ENCODE peak calls at places on chromosomes 16 and 17, in five cellular contexts. H is CD8-positive, alpha-beta T cell; E is HL-60; O is tibial artery; B is WERI-Rb-1. F is an unnamed sample.

GRCh38 chr17:78375401-78376079 is 2.9 kb upstream of the PGS1 start:
- DNase-seq in H (no peak), E (peak), B (no peak), O (no peak), F (peak)

GRCh38 chr17:56289321-56289720 is 136.0 kb downstream of the ANKFN1 start:
- DNase-seq in H (no peak), O (no peak), E (no peak), B (no peak), F (no peak)

GRCh38 chr16:23435500-23435899 is 17.5 kb downstream of the COG7 start:
- DNase-seq in B (peak), H (peak), O (no peak), E (peak), F (peak)

GRCh38 chr17:39684369-39685043 is 3.4 kb downstream of the PGAP3 start:
- DNase-seq in O (no peak), B (no peak), E (no peak), H (no peak), F (no peak)

GRCh38 chr17:13544292-13544691 is 57.4 kb downstream of the HS3ST3A1 start:
- DNase-seq in B (peak), O (no peak), E (no peak), H (no peak), F (peak)

GRCh38 chr16:57525761-57526160 is 10.6 kb downstream of the CCDC102A start:
- DNase-seq in H (no peak), O (no peak), E (no peak), B (peak), F (no peak)

GRCh38 chr16:57941016-57941656 is 29.8 kb downstream of the CNGB1 start:
- DNase-seq in E (no peak), H (no peak), O (no peak), B (no peak), F (peak)

GRCh38 chr17:75457047-75457654 is 716 bp downstream of the TMEM94 start:
- DNase-seq in B (peak), H (no peak), O (no peak), E (no peak), F (no peak)

GRCh38 chr16:28917095-28917494 is 7.9 kb downstream of the RABEP2 start:
- DNase-seq in E (no peak), O (no peak), H (no peak), B (no peak), F (no peak)

GRCh38 chr16:12201216-12201615 is 224.7 kb downstream of the SNX29 start:
- DNase-seq in O (no peak), B (no peak), H (no peak), E (no peak), F (peak)

GRCh38 chr16:48156790-48157209 is 1.0 kb upstream of the ABCC12 start:
- DNase-seq in B (peak), H (peak), E (peak), O (peak), F (no peak)
- H3K4me3 ChIP-seq in B (no peak), H (no peak), E (no peak), O (no peak), F (no peak)

DNA sequence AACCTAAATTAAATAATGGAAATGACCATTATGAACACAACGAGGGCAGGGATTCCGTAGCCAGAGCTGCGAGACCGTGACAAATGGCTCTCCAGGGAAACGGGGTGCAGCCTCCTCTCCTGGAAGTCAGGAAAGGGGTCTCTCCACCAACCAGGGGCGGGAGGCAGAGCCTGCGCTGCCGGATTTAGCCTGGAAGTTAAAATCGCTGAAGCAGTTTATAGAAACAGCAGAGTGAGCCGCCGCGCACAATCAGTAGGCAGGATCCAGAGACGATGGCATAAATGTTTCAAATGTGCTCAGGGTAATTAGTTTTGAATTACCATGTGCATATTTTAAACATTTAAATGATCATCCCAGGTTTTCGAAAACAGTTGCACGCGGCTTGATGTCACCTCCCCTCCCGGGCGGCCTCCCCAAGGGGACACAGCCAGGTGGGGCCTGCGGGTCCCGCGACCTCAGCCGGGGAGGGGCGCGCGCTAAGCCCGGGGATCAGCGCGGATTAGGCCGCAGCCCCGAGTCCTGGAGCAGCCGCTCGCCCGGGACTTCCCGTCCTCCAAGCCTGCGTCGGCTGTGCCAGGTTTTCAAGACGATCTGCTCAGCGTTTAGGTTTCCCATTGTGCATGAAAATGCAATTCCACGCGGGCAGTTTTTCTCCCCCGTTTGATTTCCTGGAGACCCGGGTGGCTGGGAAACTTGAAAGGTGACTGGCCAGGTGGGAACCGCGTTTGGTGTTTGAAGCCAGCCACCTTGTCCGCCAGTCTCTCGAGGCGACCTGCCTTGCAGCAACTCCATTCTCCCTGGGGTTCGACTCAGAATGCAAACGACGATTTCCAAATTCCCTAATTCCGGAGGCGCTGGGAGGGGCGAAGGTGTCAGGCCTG is 78.3 kb downstream of the RPA1 start:
- DNase-seq in H (peak), E (no peak), B (peak), O (no peak), F (peak)
- H3K4me3 ChIP-seq in H (peak), E (no peak), B (peak), O (no peak), F (peak)

GRCh38 chr17:48025904-48026502 is 11.6 kb downstream of the COPZ2 start:
- DNase-seq in O (peak), E (no peak), H (no peak), B (no peak), F (no peak)
- H3K4me3 ChIP-seq in O (peak), E (peak), H (peak), B (peak), F (peak)

DNA sequence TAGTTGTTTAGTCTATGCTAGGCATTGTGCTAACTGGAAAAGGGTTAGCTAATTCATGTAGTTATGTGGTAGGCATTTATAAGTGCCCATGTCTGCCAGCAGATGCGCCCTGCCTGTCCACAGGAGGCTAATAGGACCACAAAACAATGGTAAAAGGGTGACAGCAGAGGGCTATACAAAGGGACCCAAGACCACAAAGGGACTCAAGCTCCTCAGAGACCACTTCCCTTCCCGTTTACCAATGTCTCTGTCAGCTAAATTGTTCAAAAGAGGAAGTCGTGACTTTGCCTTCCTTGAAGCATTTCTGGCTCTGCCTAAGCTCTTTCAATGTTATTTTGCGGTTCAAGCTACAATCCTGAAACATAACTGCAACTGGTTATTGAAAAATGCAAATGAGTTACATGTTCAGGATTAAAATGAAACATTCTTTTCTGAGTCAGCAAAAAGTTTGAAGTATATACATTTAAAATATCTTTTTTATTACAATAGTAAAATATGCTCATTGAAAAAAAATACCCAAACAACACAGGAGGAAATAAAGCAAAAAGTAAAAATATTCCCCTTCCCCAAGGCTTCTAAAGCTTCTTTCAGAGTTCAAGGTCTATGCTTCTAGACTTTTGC is 149.2 kb downstream of the MAF start:
- DNase-seq in B (no peak), O (no peak), E (peak), H (no peak), F (no peak)
- H3K4me3 ChIP-seq in B (no peak), O (no peak), E (no peak), H (no peak), F (no peak)

GRCh38 chr17:15431766-15432165 is 35.7 kb downstream of the CDRT4 start:
- DNase-seq in B (no peak), H (no peak), O (peak), E (no peak), F (no peak)
- H3K4me3 ChIP-seq in B (no peak), H (no peak), O (no peak), E (no peak), F (no peak)

DNA sequence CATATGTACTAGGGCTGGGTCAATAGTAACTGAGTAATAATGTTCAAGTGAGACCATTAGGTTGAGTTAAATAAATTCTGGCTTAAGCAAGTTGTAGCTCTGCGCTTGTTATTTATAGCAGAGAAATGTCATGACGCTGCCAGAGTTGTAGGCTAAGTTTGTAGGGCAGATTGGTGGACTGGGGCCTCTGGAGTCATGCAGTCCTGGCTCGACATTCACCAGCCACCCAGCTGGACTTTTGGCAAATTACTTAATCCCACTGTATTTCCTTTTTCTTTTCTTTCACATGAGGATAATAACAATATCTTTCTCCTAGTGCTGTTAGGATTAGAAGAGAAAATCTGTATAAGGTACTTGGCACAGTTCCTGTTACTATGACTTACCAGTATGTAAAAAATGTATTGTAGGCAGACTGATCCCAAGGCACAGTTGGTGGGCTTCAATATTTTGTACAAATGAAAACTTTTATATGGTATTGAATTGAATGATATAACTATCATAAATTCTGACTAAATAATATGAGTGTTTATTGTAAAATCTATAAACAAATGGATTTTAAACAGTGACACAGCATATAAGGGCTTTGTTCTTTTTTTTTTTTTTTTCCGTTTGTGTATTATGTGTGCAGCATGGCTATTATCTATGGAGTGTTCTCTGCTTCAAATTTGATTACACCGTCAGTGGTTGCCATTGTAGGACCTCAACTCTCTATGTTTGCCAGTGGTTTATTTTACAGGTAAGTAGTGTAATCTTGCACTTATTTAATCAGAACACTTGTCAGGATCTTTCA is 2.6 kb downstream of the MFSD11 start:
- DNase-seq in O (no peak), H (no peak), B (no peak), E (no peak), F (peak)
- H3K4me3 ChIP-seq in O (no peak), H (no peak), B (no peak), E (no peak), F (no peak)

GRCh38 chr17:77330602-77331081 is 189.9 kb downstream of the SEC14L1 start:
- DNase-seq in E (no peak), B (peak), O (peak), H (no peak), F (no peak)

GRCh38 chr17:77332034-77332971 is 191.5 kb downstream of the SEC14L1 start:
- DNase-seq in O (peak), B (peak), H (peak), E (no peak), F (no peak)

GRCh38 chr17:77332981-77333685 is 192.4 kb downstream of the SEC14L1 start:
- DNase-seq in H (no peak), B (no peak), O (peak), E (no peak), F (no peak)

GRCh38 chr17:77329741-77330531 is 189.2 kb downstream of the SEC14L1 start:
- DNase-seq in B (peak), E (no peak), H (no peak), O (peak), F (no peak)

DNA sequence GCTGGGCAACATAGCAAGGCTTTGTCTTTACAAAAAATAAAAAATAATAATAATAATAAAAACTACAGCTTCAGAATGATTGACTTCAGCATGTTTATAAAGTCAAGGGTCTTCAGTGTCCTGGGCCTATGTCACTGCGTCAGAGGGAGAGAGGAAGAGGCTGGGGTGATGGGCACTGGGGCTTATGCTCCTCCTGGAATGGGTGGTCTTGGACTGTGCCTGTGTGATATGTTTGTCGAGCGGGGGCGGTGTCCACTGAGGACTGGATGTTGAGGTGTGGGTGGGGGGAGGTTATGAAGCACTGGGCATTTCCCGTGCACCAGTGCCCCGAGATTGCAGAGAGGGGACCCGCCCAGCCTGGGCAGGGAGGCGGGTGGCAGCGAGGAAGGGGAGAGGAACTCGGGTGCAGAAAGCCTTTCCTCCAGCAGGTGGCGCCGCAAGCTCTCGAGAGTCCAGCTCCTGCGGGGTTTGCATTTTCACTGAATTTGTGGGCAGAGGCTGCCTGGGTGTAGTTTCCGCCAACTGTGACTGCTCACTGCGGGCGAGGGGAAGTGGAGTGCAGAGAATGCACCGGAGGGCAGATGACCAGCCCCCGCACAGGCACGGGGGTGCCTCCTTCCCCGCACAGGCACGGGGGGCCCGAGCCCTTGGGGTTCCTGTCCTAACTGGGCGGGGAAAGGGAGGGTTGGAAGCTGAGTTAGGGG is 190.5 kb downstream of the SEC14L1 start:
- DNase-seq in O (peak), B (peak), H (peak), E (peak), F (no peak)
- H3K4me3 ChIP-seq in O (no peak), B (no peak), H (peak), E (peak), F (no peak)

GRCh38 chr16:1926223-1926718 is 8.1 kb upstream of the HS3ST6 start:
- DNase-seq in E (no peak), H (no peak), B (no peak), O (no peak), F (no peak)

GRCh38 chr16:1920727-1921155 is 2.5 kb upstream of the HS3ST6 start:
- DNase-seq in E (no peak), H (no peak), B (peak), O (no peak), F (no peak)

GRCh38 chr16:1924095-1924494 is 5.9 kb upstream of the HS3ST6 start:
- DNase-seq in B (no peak), H (no peak), O (no peak), E (no peak), F (no peak)

GRCh38 chr16:1922357-1922756 is 4.1 kb upstream of the HS3ST6 start:
- DNase-seq in B (no peak), O (no peak), E (no peak), H (no peak), F (no peak)

GRCh38 chr16:1923299-1924034 is 5.3 kb upstream of the HS3ST6 start:
- DNase-seq in H (no peak), E (no peak), O (no peak), B (peak), F (no peak)
- H3K4me3 ChIP-seq in H (no peak), E (no peak), O (no peak), B (no peak), F (no peak)